ENCODE peak calls at places on chromosomes 2 and 18, in seven cellular contexts. One of them, this sample, is unnamed.

GRCh38 chr2:223835701-223836532 is 1.5 kb downstream of the AP1S3 start:
- DNase-seq in epithelial cell of proximal tubule: no peak
- DNase-seq in fibroblast of mammary gland: no peak
- DNase-seq in substantia nigra: no peak
- DNase-seq in ELR: no peak
- DNase-seq in AG20443: no peak
- DNase-seq in activated effector memory CD4-positive, alpha-beta T cell treated with Interleukin-2 at 50 U/mL for 16 hours: no peak
- DNase-seq in this sample: no peak

GRCh38 chr18:78979058-78979680 is 449 bp upstream of the SALL3 start:
- DNase-seq in substantia nigra: no peak
- DNase-seq in ELR: no peak
- DNase-seq in epithelial cell of proximal tubule: no peak
- DNase-seq in AG20443: no peak
- DNase-seq in activated effector memory CD4-positive, alpha-beta T cell treated with Interleukin-2 at 50 U/mL for 16 hours: no peak
- DNase-seq in fibroblast of mammary gland: no peak
- DNase-seq in this sample: no peak

GRCh38 chr2:234074751-234075520 is 24.4 kb downstream of the SPP2 start:
- DNase-seq in fibroblast of mammary gland: peak; percentile 33
- DNase-seq in substantia nigra: no peak
- DNase-seq in epithelial cell of proximal tubule: no peak
- DNase-seq in ELR: no peak
- DNase-seq in activated effector memory CD4-positive, alpha-beta T cell treated with Interleukin-2 at 50 U/mL for 16 hours: no peak
- DNase-seq in AG20443: no peak
- DNase-seq in this sample: no peak

GRCh38 chr2:44956841-44957240 is 15.3 kb downstream of the SIX3 start:
- DNase-seq in fibroblast of mammary gland: peak; percentile 64
- DNase-seq in ELR: no peak
- DNase-seq in activated effector memory CD4-positive, alpha-beta T cell treated with Interleukin-2 at 50 U/mL for 16 hours: no peak
- DNase-seq in substantia nigra: no peak
- DNase-seq in AG20443: no peak
- DNase-seq in epithelial cell of proximal tubule: no peak
- DNase-seq in this sample: no peak

GRCh38 chr2:65281626-65282351 is 54.2 kb downstream of the ACTR2 start:
- DNase-seq in AG20443: no peak
- DNase-seq in substantia nigra: no peak
- DNase-seq in fibroblast of mammary gland: peak; percentile 44
- DNase-seq in epithelial cell of proximal tubule: no peak
- DNase-seq in ELR: no peak
- DNase-seq in activated effector memory CD4-positive, alpha-beta T cell treated with Interleukin-2 at 50 U/mL for 16 hours: no peak
- DNase-seq in this sample: peak; percentile 33

GRCh38 chr2:106851475-106851874 is 34.5 kb downstream of the ST6GAL2 start:
- DNase-seq in activated effector memory CD4-positive, alpha-beta T cell treated with Interleukin-2 at 50 U/mL for 16 hours: no peak
- DNase-seq in epithelial cell of proximal tubule: no peak
- DNase-seq in fibroblast of mammary gland: no peak
- DNase-seq in AG20443: no peak
- DNase-seq in ELR: no peak
- DNase-seq in substantia nigra: no peak
- DNase-seq in this sample: no peak

GRCh38 chr2:134354611-134355010 is 100.7 kb downstream of the MGAT5 start:
- DNase-seq in fibroblast of mammary gland: no peak
- DNase-seq in epithelial cell of proximal tubule: no peak
- DNase-seq in AG20443: no peak
- DNase-seq in ELR: no peak
- DNase-seq in substantia nigra: no peak
- DNase-seq in activated effector memory CD4-positive, alpha-beta T cell treated with Interleukin-2 at 50 U/mL for 16 hours: no peak
- DNase-seq in this sample: no peak

GRCh38 chr2:155209696-155210449 is 511.4 kb downstream of the KCNJ3 start:
- DNase-seq in epithelial cell of proximal tubule: no peak
- DNase-seq in activated effector memory CD4-positive, alpha-beta T cell treated with Interleukin-2 at 50 U/mL for 16 hours: no peak
- DNase-seq in ELR: no peak
- DNase-seq in AG20443: no peak
- DNase-seq in substantia nigra: no peak
- DNase-seq in fibroblast of mammary gland: no peak
- DNase-seq in this sample: no peak

GRCh38 chr18:69257861-69258458 is 142.7 kb upstream of the DOK6 start:
- DNase-seq in epithelial cell of proximal tubule: peak; percentile 61
- DNase-seq in substantia nigra: no peak
- DNase-seq in activated effector memory CD4-positive, alpha-beta T cell treated with Interleukin-2 at 50 U/mL for 16 hours: no peak
- DNase-seq in fibroblast of mammary gland: peak; percentile 93
- DNase-seq in AG20443: peak; percentile 79
- DNase-seq in ELR: peak; percentile 37
- DNase-seq in this sample: peak; percentile 69

GRCh38 chr2:132521321-132521720 is 104.7 kb downstream of the GPR39 start:
- DNase-seq in ELR: peak; percentile 61
- DNase-seq in fibroblast of mammary gland: peak; percentile 15
- DNase-seq in AG20443: peak; percentile 33
- DNase-seq in epithelial cell of proximal tubule: no peak
- DNase-seq in substantia nigra: no peak
- DNase-seq in activated effector memory CD4-positive, alpha-beta T cell treated with Interleukin-2 at 50 U/mL for 16 hours: no peak
- DNase-seq in this sample: peak; percentile 28